ENCODE peak calls at places on chromosomes 6 and 20, in six cellular contexts. One of them, this sample, is unnamed.

GRCh38 chr6:134632034-134632433 is 314.1 kb upstream of the SGK1 start:
- DNase-seq in heart left ventricle: no peak
- DNase-seq in lower leg skin: no peak
- DNase-seq in GM10248: no peak
- DNase-seq in Calu3: no peak
- DNase-seq in astrocyte: no peak
- DNase-seq in this sample: no peak

GRCh38 chr6:83065511-83066192 is at the start of gene UBE3D:
- DNase-seq in heart left ventricle: peak
- DNase-seq in Calu3: peak
- DNase-seq in lower leg skin: peak
- DNase-seq in astrocyte: peak
- DNase-seq in GM10248: peak
- DNase-seq in this sample: peak

GRCh38 chr6:11596640-11597237 is 59.2 kb downstream of the TMEM170B start:
- DNase-seq in GM10248: no peak
- DNase-seq in Calu3: no peak
- DNase-seq in heart left ventricle: no peak
- DNase-seq in astrocyte: no peak
- DNase-seq in lower leg skin: no peak
- DNase-seq in this sample: no peak

GRCh38 chr6:8556370-8557018 is 121.1 kb upstream of the SLC35B3 start:
- DNase-seq in astrocyte: peak
- DNase-seq in lower leg skin: no peak
- DNase-seq in GM10248: no peak
- DNase-seq in Calu3: no peak
- DNase-seq in heart left ventricle: no peak
- DNase-seq in this sample: no peak

GRCh38 chr20:55166063-55166462 is 690.7 kb downstream of the DOK5 start:
- DNase-seq in astrocyte: no peak
- DNase-seq in Calu3: no peak
- DNase-seq in lower leg skin: no peak
- DNase-seq in heart left ventricle: no peak
- DNase-seq in GM10248: no peak
- DNase-seq in this sample: no peak

GRCh38 chr6:132734694-132735236 is 20.9 kb upstream of the VNN1 start:
- DNase-seq in Calu3: peak
- DNase-seq in lower leg skin: no peak
- DNase-seq in astrocyte: no peak
- DNase-seq in GM10248: no peak
- DNase-seq in heart left ventricle: no peak
- DNase-seq in this sample: no peak

GRCh38 chr6:12391472-12391871 is 101.3 kb downstream of the EDN1 start:
- DNase-seq in lower leg skin: no peak
- DNase-seq in heart left ventricle: no peak
- DNase-seq in Calu3: no peak
- DNase-seq in GM10248: no peak
- DNase-seq in astrocyte: no peak
- DNase-seq in this sample: no peak

GRCh38 chr20:1263853-1264252 is 2.2 kb upstream of the SNPH start:
- DNase-seq in astrocyte: peak
- DNase-seq in heart left ventricle: no peak
- DNase-seq in GM10248: no peak
- DNase-seq in Calu3: no peak
- DNase-seq in lower leg skin: no peak
- DNase-seq in this sample: no peak

GRCh38 chr6:169841907-169842606 is 90.6 kb downstream of the ERMARD start:
- DNase-seq in astrocyte: no peak
- DNase-seq in lower leg skin: no peak
- DNase-seq in Calu3: no peak
- DNase-seq in GM10248: no peak
- DNase-seq in heart left ventricle: no peak
- DNase-seq in this sample: no peak

GRCh38 chr20:4962257-4962855 is 39.0 kb downstream of the SLC23A2 start:
- DNase-seq in heart left ventricle: no peak
- DNase-seq in astrocyte: no peak
- DNase-seq in GM10248: no peak
- DNase-seq in lower leg skin: no peak
- DNase-seq in Calu3: no peak
- DNase-seq in this sample: no peak

GRCh38 chr6:111417181-111417585 is 65.8 kb downstream of the REV3L start:
- DNase-seq in GM10248: no peak
- DNase-seq in Calu3: no peak
- DNase-seq in heart left ventricle: peak
- DNase-seq in astrocyte: peak
- DNase-seq in lower leg skin: no peak
- DNase-seq in this sample: no peak

GRCh38 chr6:109336221-109336955 is 45.9 kb downstream of the CD164 start:
- DNase-seq in astrocyte: no peak
- DNase-seq in Calu3: peak
- DNase-seq in heart left ventricle: peak
- DNase-seq in lower leg skin: no peak
- DNase-seq in GM10248: no peak
- DNase-seq in this sample: peak

GRCh38 chr6:71181565-71181964 is 107.0 kb upstream of the OGFRL1 start:
- DNase-seq in lower leg skin: no peak
- DNase-seq in heart left ventricle: no peak
- DNase-seq in GM10248: no peak
- DNase-seq in astrocyte: peak
- DNase-seq in Calu3: peak
- DNase-seq in this sample: no peak

GRCh38 chr6:44012078-44012493 is 115.2 kb downstream of the MRPL14 start:
- DNase-seq in heart left ventricle: no peak
- DNase-seq in lower leg skin: peak
- DNase-seq in Calu3: peak
- DNase-seq in astrocyte: peak
- DNase-seq in GM10248: no peak
- DNase-seq in this sample: no peak

GRCh38 chr6:163036251-163036650 is 308.5 kb downstream of the PACRG start:
- DNase-seq in GM10248: no peak
- DNase-seq in lower leg skin: no peak
- DNase-seq in astrocyte: no peak
- DNase-seq in heart left ventricle: no peak
- DNase-seq in Calu3: no peak
- DNase-seq in this sample: no peak

GRCh38 chr6:10383312-10384063 is 31.4 kb downstream of the TFAP2A start:
- DNase-seq in astrocyte: no peak
- DNase-seq in heart left ventricle: no peak
- DNase-seq in GM10248: no peak
- DNase-seq in Calu3: peak
- DNase-seq in lower leg skin: no peak
- DNase-seq in this sample: no peak

GRCh38 chr6:79947191-79948173 is at the start of gene ELOVL4:
- DNase-seq in GM10248: peak
- DNase-seq in heart left ventricle: peak
- DNase-seq in Calu3: peak
- DNase-seq in astrocyte: peak
- DNase-seq in lower leg skin: peak
- DNase-seq in this sample: no peak

DNA sequence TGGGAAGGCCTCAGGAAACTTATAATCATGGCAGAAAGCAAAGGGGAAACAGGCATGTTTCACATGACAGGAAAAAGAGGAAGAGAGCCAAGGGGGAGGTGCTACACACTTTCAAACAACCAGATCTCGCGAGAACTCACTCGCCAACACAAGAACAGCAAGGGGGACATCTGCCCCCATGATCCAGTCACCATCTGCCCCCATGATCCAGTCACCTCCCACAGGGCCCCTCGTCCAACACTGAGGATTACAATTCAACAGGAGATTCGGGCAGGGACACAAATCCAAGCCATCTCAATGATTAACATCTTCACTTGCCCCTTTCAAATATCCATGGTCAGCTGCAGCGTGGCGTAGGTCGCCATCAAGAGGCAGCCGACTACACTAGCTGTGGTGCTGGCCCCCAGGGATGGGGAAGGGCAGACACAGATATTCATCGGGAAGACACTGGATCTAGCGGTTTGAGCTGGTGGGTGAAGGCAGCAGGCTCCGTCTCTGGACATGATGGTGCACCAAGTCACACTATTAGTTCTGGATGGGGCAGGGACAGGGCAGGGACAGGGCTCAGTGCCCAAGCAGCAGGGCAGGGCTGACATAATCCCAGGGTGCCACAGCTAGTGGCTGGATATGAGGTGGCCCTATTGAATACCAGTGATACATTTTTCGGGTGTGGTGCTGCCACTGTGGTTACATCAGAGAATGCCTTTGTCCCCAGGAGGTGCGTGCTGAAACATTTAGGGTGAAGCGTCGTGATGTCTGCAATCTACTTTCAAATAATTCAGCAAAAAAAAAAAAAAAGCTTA is 31.6 kb downstream of the TUBB2B start:
- DNase-seq in heart left ventricle: no peak
- DNase-seq in lower leg skin: peak
- DNase-seq in astrocyte: no peak
- DNase-seq in GM10248: no peak
- DNase-seq in Calu3: peak
- DNase-seq in this sample: no peak
- TF ChIP-seq CTCF in heart left ventricle: no peak
- TF ChIP-seq CTCF in lower leg skin: no peak
- TF ChIP-seq CTCF in astrocyte: no peak
- TF ChIP-seq CTCF in GM10248: no peak
- TF ChIP-seq CTCF in Calu3: no peak
- TF ChIP-seq CTCF in this sample: no peak

GRCh38 chr6:156359912-156360311 is 417.3 kb upstream of the ARID1B start:
- DNase-seq in heart left ventricle: no peak
- DNase-seq in astrocyte: no peak
- DNase-seq in Calu3: no peak
- DNase-seq in lower leg skin: no peak
- DNase-seq in GM10248: no peak
- DNase-seq in this sample: no peak
- TF ChIP-seq CTCF in heart left ventricle: no peak
- TF ChIP-seq CTCF in astrocyte: no peak
- TF ChIP-seq CTCF in Calu3: no peak
- TF ChIP-seq CTCF in lower leg skin: no peak
- TF ChIP-seq CTCF in GM10248: no peak
- TF ChIP-seq CTCF in this sample: no peak

GRCh38 chr6:87971605-87972262 is 75.9 kb upstream of the SPACA1 start:
- DNase-seq in Calu3: no peak
- DNase-seq in lower leg skin: no peak
- DNase-seq in astrocyte: peak
- DNase-seq in GM10248: no peak
- DNase-seq in heart left ventricle: no peak
- DNase-seq in this sample: no peak

GRCh38 chr6:87968435-87969278 is 79.0 kb upstream of the SPACA1 start:
- DNase-seq in lower leg skin: no peak
- DNase-seq in GM10248: peak
- DNase-seq in heart left ventricle: no peak
- DNase-seq in Calu3: peak
- DNase-seq in astrocyte: peak
- DNase-seq in this sample: peak

GRCh38 chr6:87975561-87975960 is 72.1 kb upstream of the SPACA1 start:
- DNase-seq in Calu3: no peak
- DNase-seq in astrocyte: no peak
- DNase-seq in heart left ventricle: no peak
- DNase-seq in GM10248: no peak
- DNase-seq in lower leg skin: no peak
- DNase-seq in this sample: no peak

GRCh38 chr6:87972279-87972678 is 75.4 kb upstream of the SPACA1 start:
- DNase-seq in astrocyte: no peak
- DNase-seq in GM10248: no peak
- DNase-seq in heart left ventricle: no peak
- DNase-seq in lower leg skin: no peak
- DNase-seq in Calu3: no peak
- DNase-seq in this sample: no peak
- TF ChIP-seq CTCF in astrocyte: no peak
- TF ChIP-seq CTCF in GM10248: no peak
- TF ChIP-seq CTCF in heart left ventricle: no peak
- TF ChIP-seq CTCF in lower leg skin: no peak
- TF ChIP-seq CTCF in Calu3: no peak
- TF ChIP-seq CTCF in this sample: no peak

GRCh38 chr6:38806271-38806670 is 91.2 kb downstream of the DNAH8 start:
- DNase-seq in Calu3: no peak
- DNase-seq in heart left ventricle: no peak
- DNase-seq in astrocyte: no peak
- DNase-seq in lower leg skin: no peak
- DNase-seq in GM10248: peak
- DNase-seq in this sample: no peak
- TF ChIP-seq CTCF in Calu3: no peak
- TF ChIP-seq CTCF in heart left ventricle: no peak
- TF ChIP-seq CTCF in astrocyte: no peak
- TF ChIP-seq CTCF in lower leg skin: no peak
- TF ChIP-seq CTCF in GM10248: no peak
- TF ChIP-seq CTCF in this sample: no peak

DNA sequence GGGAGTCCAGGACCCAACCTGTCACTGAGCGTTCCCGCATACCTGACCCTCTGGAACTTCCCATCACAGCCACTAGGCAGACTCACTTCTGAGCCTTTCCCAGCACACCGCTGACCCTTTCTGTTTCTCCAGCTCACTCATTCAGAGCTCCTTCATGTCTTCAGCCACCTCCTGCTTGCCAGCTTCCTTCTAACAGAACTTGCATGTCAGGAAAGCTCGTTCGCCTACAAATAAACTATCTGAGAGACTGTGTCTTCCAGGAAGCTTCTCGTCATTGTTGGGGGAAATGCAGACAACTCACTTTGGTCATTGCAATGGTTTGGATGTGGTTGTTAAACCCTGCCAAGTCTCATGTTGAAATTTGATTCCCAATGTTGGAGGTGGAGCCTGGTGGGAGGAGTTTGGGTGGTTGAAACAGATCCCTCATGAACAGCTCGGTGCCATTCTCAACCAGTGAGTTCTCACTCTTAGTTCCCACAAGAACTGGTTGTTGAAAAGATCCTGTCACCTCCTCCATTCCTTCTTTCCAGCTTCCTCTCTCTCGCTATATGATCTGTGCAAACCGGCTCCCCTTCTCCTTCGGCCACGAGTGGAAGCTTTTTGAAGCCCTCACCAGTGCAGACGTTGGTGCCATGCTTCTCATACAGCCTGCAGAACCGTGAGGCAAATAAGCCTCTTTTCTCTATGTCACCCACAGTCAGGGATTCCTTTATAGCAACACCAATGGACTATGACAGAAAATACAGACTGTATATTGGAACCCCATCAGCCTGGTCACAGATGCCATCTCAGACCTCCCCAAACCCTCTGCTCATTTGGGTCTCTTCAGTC is 1.4 kb upstream of the MUC21 start:
- DNase-seq in astrocyte: peak
- DNase-seq in GM10248: no peak
- DNase-seq in Calu3: peak
- DNase-seq in lower leg skin: no peak
- DNase-seq in heart left ventricle: peak
- DNase-seq in this sample: peak
- TF ChIP-seq CTCF in astrocyte: peak
- TF ChIP-seq CTCF in GM10248: no peak
- TF ChIP-seq CTCF in Calu3: no peak
- TF ChIP-seq CTCF in lower leg skin: no peak
- TF ChIP-seq CTCF in heart left ventricle: no peak
- TF ChIP-seq CTCF in this sample: no peak

DNA sequence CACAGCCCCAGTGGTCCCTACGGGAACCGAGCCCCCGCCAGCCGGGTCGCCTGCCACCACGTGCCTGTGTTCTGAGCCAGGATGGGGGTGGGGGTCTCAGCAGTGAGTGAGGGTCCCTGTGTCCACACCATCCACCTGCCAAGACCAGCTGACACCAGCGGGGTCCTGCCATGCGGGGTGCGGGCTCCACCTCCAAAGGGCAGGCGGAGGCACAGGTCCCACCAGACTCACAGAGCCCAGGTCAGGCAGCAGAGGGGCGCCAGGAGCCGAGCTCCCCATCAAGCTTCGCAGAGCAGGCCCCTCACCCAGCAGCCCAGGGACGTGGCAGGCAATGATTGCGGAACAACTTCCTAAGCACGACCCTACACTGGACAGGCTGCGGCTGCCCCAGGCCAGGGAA is 50.5 kb downstream of the KCNQ2 start:
- DNase-seq in astrocyte: no peak
- DNase-seq in Calu3: no peak
- DNase-seq in GM10248: no peak
- DNase-seq in lower leg skin: no peak
- DNase-seq in heart left ventricle: no peak
- DNase-seq in this sample: no peak
- TF ChIP-seq CTCF in astrocyte: no peak
- TF ChIP-seq CTCF in Calu3: no peak
- TF ChIP-seq CTCF in GM10248: no peak
- TF ChIP-seq CTCF in lower leg skin: no peak
- TF ChIP-seq CTCF in heart left ventricle: no peak
- TF ChIP-seq CTCF in this sample: no peak

This sample was measured in lung.